ENCODE peak calls at places on chromosomes 13 and 19, in six cellular contexts. X, M, W, P, S and O are unnamed samples.

GRCh38 chr19:56917998-56918397 is 77.5 kb upstream of the PEG3 start:
- DNase-seq in P (no peak), X (no peak), S (no peak), W (no peak), M (no peak), O (no peak)

GRCh38 chr19:48203227-48203793 is 32.8 kb downstream of the ZSWIM9 start:
- DNase-seq in P (no peak), M (no peak), X (no peak), W (no peak), S (no peak), O (no peak)

GRCh38 chr13:48038763-48039162 is 1.2 kb downstream of the NUDT15 start:
- DNase-seq in P (no peak), M (no peak), S (no peak), W (no peak), X (no peak), O (no peak)

GRCh38 chr13:112781881-112782361 is 92.1 kb downstream of the ATP11A start:
- DNase-seq in M (no peak), P (no peak), X (no peak), W (no peak), S (no peak), O (no peak)

GRCh38 chr19:23957660-23958281 is 43.1 kb downstream of the ZNF726 start:
- DNase-seq in P (no peak), X (no peak), W (no peak), M (no peak), S (no peak), O (no peak)

GRCh38 chr13:46516624-46517318 is 36.2 kb upstream of the LRCH1 start:
- DNase-seq in S (no peak), W (no peak), P (no peak), X (no peak), M (no peak), O (no peak)

GRCh38 chr13:36918246-36919060 is 1.6 kb downstream of the SMAD9 start:
- DNase-seq in S (no peak), W (no peak), M (no peak), X (no peak), P (no peak), O (no peak)

GRCh38 chr13:51804295-51805172 is 571 bp upstream of the DHRS12 start:
- DNase-seq in M (no peak), S (no peak), X (no peak), W (no peak), P (no peak), O (no peak)

GRCh38 chr19:35266904-35267817 is 1.6 kb upstream of the USF2 start:
- DNase-seq in X (peak), W (no peak), P (peak), S (peak), M (no peak), O (peak)